ENCODE peak calls at places on chromosomes 2 and 18, in five cellular contexts. P is cerebellar cortex; V is NCI-H146; D is effector memory CD8-positive, alpha-beta T cell; R is fibroblast of pulmonary artery. G is an unnamed sample.

GRCh38 chr2:215548714-215549113 is 112.8 kb upstream of the FN1 start:
- DNase-seq in P (no peak), V (peak), D (no peak), R (peak), G (no peak)

GRCh38 chr2:20675701-20676352 is 8.9 kb downstream of the GDF7 start:
- DNase-seq in V (peak), D (no peak), R (no peak), P (no peak), G (no peak)

GRCh38 chr2:11677146-11678055 is 7.4 kb upstream of the NTSR2 start:
- DNase-seq in R (no peak), V (no peak), D (no peak), P (peak), G (no peak)

GRCh38 chr18:3495691-3496090 is 45.7 kb downstream of the TGIF1 start:
- DNase-seq in P (no peak), V (no peak), D (no peak), R (no peak), G (no peak)

GRCh38 chr2:159591221-159591620 is 25.1 kb downstream of the BAZ2B start:
- DNase-seq in D (no peak), V (no peak), R (no peak), P (no peak), G (no peak)

GRCh38 chr2:5183031-5183430 is 509.2 kb upstream of the SOX11 start:
- DNase-seq in V (no peak), P (no peak), R (no peak), D (no peak), G (no peak)

GRCh38 chr2:10497797-10498251 is 49.7 kb upstream of the ODC1 start:
- DNase-seq in R (peak), D (peak), V (peak), P (no peak), G (no peak)

GRCh38 chr2:60227014-60227413 is 326.4 kb downstream of the BCL11A start:
- DNase-seq in P (no peak), R (no peak), D (no peak), V (no peak), G (no peak)

GRCh38 chr2:42298132-42298531 is 62.9 kb downstream of the COX7A2L start:
- DNase-seq in R (no peak), D (no peak), P (no peak), V (no peak), G (no peak)

GRCh38 chr2:102604754-102605153 is 14.6 kb upstream of the SLC9A2 start:
- DNase-seq in D (no peak), R (no peak), V (no peak), P (no peak), G (no peak)

GRCh38 chr2:238716585-238716984 is 131.3 kb upstream of the TWIST2 start:
- DNase-seq in P (no peak), R (no peak), V (no peak), D (no peak), G (no peak)

GRCh38 chr2:41836944-41837343 is 210.9 kb upstream of the PKDCC start:
- DNase-seq in V (no peak), R (peak), D (peak), P (no peak), G (no peak)